ENCODE peak calls at places on chromosome 18, in nine cellular contexts. G is stimulated activated CD8-positive, alpha-beta memory T cell treated with anti-CD3 and anti-CD28 coated beads, Interleukin-15, amount 100 ng/mL, for 1 hour; P is effector memory CD8-positive, alpha-beta T cell; X is activated effector memory CD4-positive, alpha-beta T cell treated with Interleukin-2 at 50 U/mL for 16 hours; A is activated T-cell treated with anti-CD3 and anti-CD28 coated beads for 1 hour; Z is naive thymus-derived CD8-positive, alpha-beta T cell; D is NCI-H510A treated with DMSO at 0.1 percent for 48 hours; M is fibroblast of villous mesenchyme; O is astrocyte of the spinal cord. Q is an unnamed sample.

GRCh38 chr18:79916546-79917350 is 34.7 kb downstream of the SLC66A2 start:
- DNase-seq in O (no peak), X (no peak), G (no peak), A (no peak), D (no peak), Z (no peak), P (no peak), M (no peak), Q (no peak)

GRCh38 chr18:76980663-76981387 is 151.8 kb downstream of the MBP start:
- DNase-seq in P (no peak), X (no peak), A (no peak), G (no peak), Z (no peak), M (no peak), O (no peak), D (no peak), Q (no peak)

GRCh38 chr18:63627819-63628218 is 16.2 kb downstream of the SERPINB4 start:
- DNase-seq in O (no peak), Z (no peak), M (no peak), X (no peak), D (no peak), P (no peak), A (no peak), G (no peak), Q (no peak)

GRCh38 chr18:31723639-31723997 is 37.1 kb downstream of the SLC25A52 start:
- DNase-seq in P (no peak), M (no peak), Z (no peak), O (no peak), A (no peak), D (no peak), G (no peak), X (no peak), Q (no peak)

GRCh38 chr18:8241731-8242130 is 367.5 kb upstream of the RAB12 start:
- DNase-seq in D (no peak), M (no peak), X (no peak), A (no peak), G (no peak), P (no peak), O (no peak), Z (no peak), Q (no peak)

GRCh38 chr18:58838165-58838860 is 26.4 kb upstream of the ZNF532 start:
- DNase-seq in X (no peak), M (no peak), G (no peak), A (no peak), O (no peak), Z (no peak), P (no peak), D (no peak), Q (no peak)

GRCh38 chr18:64333584-64333983 is 184.7 kb upstream of the LINC00305 start:
- DNase-seq in M (no peak), O (no peak), Z (no peak), A (no peak), D (no peak), G (no peak), X (no peak), P (no peak), Q (no peak)

GRCh38 chr18:11497585-11497984 is 111.8 kb upstream of the SLC35G4 start:
- DNase-seq in X (no peak), M (peak; percentile 72), P (no peak), Z (no peak), D (no peak), A (no peak), G (no peak), O (no peak), Q (no peak)

GRCh38 chr18:79465392-79465991 is 69.8 kb downstream of the NFATC1 start:
- DNase-seq in A (no peak), Z (no peak), X (no peak), P (no peak), G (no peak), D (no peak), O (no peak), M (peak; percentile 26), Q (no peak)

GRCh38 chr18:62663731-62664336 is 51.5 kb upstream of the PHLPP1 start:
- DNase-seq in Z (no peak), D (no peak), X (no peak), G (no peak), M (peak; percentile 9), A (no peak), P (no peak), O (peak; percentile 42), Q (no peak)

GRCh38 chr18:59833785-59834184 is 66.0 kb upstream of the PMAIP1 start:
- DNase-seq in A (no peak), D (no peak), G (no peak), M (no peak), Z (no peak), O (no peak), X (no peak), P (no peak), Q (no peak)

GRCh38 chr18:59022167-59022945 is 117.3 kb upstream of the SEC11C start:
- DNase-seq in P (no peak), G (no peak), A (no peak), X (no peak), D (peak; percentile 41), Z (no peak), M (no peak), O (no peak), Q (no peak)

GRCh38 chr18:75691483-75691882 is 264.0 kb upstream of the SMIM21 start:
- DNase-seq in G (no peak), P (no peak), Z (no peak), D (no peak), A (no peak), X (no peak), O (no peak), M (no peak), Q (no peak)

GRCh38 chr18:63892544-63892943 is 5.0 kb downstream of the SERPINB2 start:
- DNase-seq in D (no peak), P (no peak), A (no peak), O (no peak), Z (no peak), X (no peak), G (no peak), M (peak; percentile 63), Q (no peak)

GRCh38 chr18:22683196-22683676 is 249.9 kb upstream of the RBBP8 start:
- DNase-seq in O (peak; percentile 95), Z (no peak), M (peak; percentile 93), G (no peak), A (no peak), X (no peak), P (no peak), D (no peak), Q (no peak)

GRCh38 chr18:51068111-51068510 is 38.1 kb downstream of the SMAD4 start:
- DNase-seq in A (no peak), G (no peak), O (peak; percentile 64), M (peak; percentile 84), X (no peak), D (no peak), Z (no peak), P (no peak), Q (no peak)

GRCh38 chr18:4510709-4511108 is 55.6 kb upstream of the DLGAP1 start:
- DNase-seq in D (no peak), Z (no peak), P (no peak), M (no peak), O (no peak), X (no peak), A (no peak), G (no peak), Q (no peak)

GRCh38 chr18:12376034-12376717 is 851 bp downstream of the AFG3L2 start:
- DNase-seq in Z (no peak), M (peak; percentile 40), O (no peak), D (no peak), P (no peak), G (no peak), X (no peak), A (no peak), Q (no peak)

GRCh38 chr18:68847219-68847860 is 49.5 kb downstream of the CCDC102B start:
- DNase-seq in A (no peak), O (peak; percentile 59), D (peak; percentile 68), M (peak; percentile 53), P (no peak), Z (peak; percentile 5), X (no peak), G (no peak), Q (no peak)

GRCh38 chr18:66419400-66419799 is 184.5 kb downstream of the CDH19 start:
- DNase-seq in Z (no peak), P (no peak), M (no peak), D (no peak), O (no peak), A (no peak), X (no peak), G (no peak), Q (no peak)

GRCh38 chr18:3452750-3453539 is 3.0 kb downstream of the TGIF1 start:
- DNase-seq in M (peak; percentile 56), D (no peak), O (peak; percentile 48), Z (peak; percentile 8), A (no peak), X (no peak), G (no peak), P (no peak), Q (no peak)

GRCh38 chr18:40407913-40408312 is 1547.1 kb upstream of the PIK3C3 start:
- DNase-seq in O (peak; percentile 41), G (no peak), D (no peak), M (no peak), X (no peak), Z (no peak), P (no peak), A (no peak), Q (no peak)

GRCh38 chr18:37385846-37386435 is 179.7 kb downstream of the CELF4 start:
- DNase-seq in P (peak; percentile 2), O (peak; percentile 43), Z (peak; percentile 49), M (peak; percentile 42), D (peak; percentile 77), A (no peak), X (no peak), G (no peak), Q (no peak)

GRCh38 chr18:3595282-3596273 is 145.6 kb downstream of the TGIF1 start:
- DNase-seq in G (no peak), P (peak; percentile 15), A (no peak), X (no peak), D (peak; percentile 94), M (peak; percentile 98), O (peak; percentile 95), Z (no peak), Q (no peak)

GRCh38 chr18:78637442-78638402 is 341.9 kb upstream of the SALL3 start:
- DNase-seq in D (no peak), G (no peak), X (no peak), M (no peak), P (no peak), A (no peak), O (no peak), Z (no peak), Q (no peak)

GRCh38 chr18:12403601-12404506 is 3.9 kb upstream of the PRELID3A start:
- DNase-seq in Z (no peak), G (no peak), P (no peak), M (peak; percentile 88), O (peak; percentile 74), X (no peak), A (no peak), D (no peak), Q (no peak)

GRCh38 chr18:70384181-70384790 is 95.4 kb downstream of the SOCS6 start:
- DNase-seq in X (no peak), Z (no peak), M (peak; percentile 44), D (no peak), A (no peak), O (peak; percentile 32), P (no peak), G (no peak), Q (peak; percentile 84)

GRCh38 chr18:6219116-6219717 is 195.5 kb downstream of the L3MBTL4 start:
- DNase-seq in Z (no peak), G (no peak), A (no peak), O (peak; percentile 69), M (peak; percentile 27), D (no peak), P (no peak), X (no peak), Q (peak; percentile 29)